ENCODE peak calls at places on chromosomes 16 and 17, in nine cellular contexts. S is cardiac fibroblast, L is left ventricle myocardium inferior, R is HFF-Myc, F is A549, J is AG09309, M is mucosa of descending colon, W is OCI-LY7, D is heart left ventricle. N is an unnamed sample.

GRCh38 chr16:51276335-51276734 is 125.3 kb upstream of the SALL1 start:
- DNase-seq in S (peak), L (no peak), R (no peak), F (no peak), J (no peak), M (no peak), W (no peak), D (no peak), N (no peak)

GRCh38 chr17:19348806-19349205 is 13.7 kb downstream of the B9D1 start:
- DNase-seq in S (no peak), L (no peak), R (no peak), F (no peak), J (no peak), M (no peak), W (no peak), D (no peak), N (no peak)

GRCh38 chr17:17876959-17877547 is 40.3 kb upstream of the SREBF1 start:
- DNase-seq in S (peak), L (peak), R (no peak), F (no peak), J (no peak), M (no peak), W (no peak), D (peak), N (no peak)

GRCh38 chr16:54651440-54651839 is 279.2 kb upstream of the IRX5 start:
- DNase-seq in S (no peak), L (no peak), R (no peak), F (no peak), J (no peak), M (no peak), W (no peak), D (no peak), N (no peak)

GRCh38 chr17:72656114-72656763 is 436.2 kb downstream of the SLC39A11 start:
- DNase-seq in S (no peak), L (no peak), R (no peak), F (no peak), J (no peak), M (no peak), W (no peak), D (no peak), N (no peak)

GRCh38 chr17:17783825-17784598 is 52.8 kb downstream of the SREBF1 start:
- DNase-seq in S (peak), L (peak), R (no peak), F (no peak), J (no peak), M (peak), W (peak), D (peak), N (no peak)

GRCh38 chr16:78732693-78733092 is 633.2 kb downstream of the WWOX start:
- DNase-seq in S (no peak), L (no peak), R (no peak), F (no peak), J (no peak), M (no peak), W (no peak), D (no peak), N (no peak)

GRCh38 chr17:45320931-45321461 is 4.2 kb upstream of the MAP3K14 start:
- DNase-seq in S (peak), L (no peak), R (peak), F (peak), J (peak), M (peak), W (no peak), D (no peak), N (peak)

GRCh38 chr17:46765491-46765890 is 53.0 kb downstream of the WNT3 start:
- DNase-seq in S (no peak), L (no peak), R (no peak), F (no peak), J (no peak), M (no peak), W (no peak), D (no peak), N (no peak)

GRCh38 chr17:17774009-17774881 is 62.5 kb downstream of the SREBF1 start:
- DNase-seq in S (peak), L (peak), R (no peak), F (peak), J (no peak), M (peak), W (no peak), D (peak), N (no peak)

GRCh38 chr17:75340636-75341035 is 51.4 kb upstream of the SLC25A19 start:
- DNase-seq in S (no peak), L (no peak), R (no peak), F (no peak), J (no peak), M (no peak), W (no peak), D (no peak), N (no peak)

GRCh38 chr17:14903810-14904209 is 361.3 kb downstream of the PMP22 start:
- DNase-seq in S (peak), L (no peak), R (no peak), F (no peak), J (no peak), M (no peak), W (no peak), D (no peak), N (no peak)

GRCh38 chr17:11999715-12000114 is 2.4 kb upstream of the ZNF18 start:
- DNase-seq in S (peak), L (no peak), R (no peak), F (no peak), J (no peak), M (no peak), W (no peak), D (no peak), N (no peak)

GRCh38 chr17:50087246-50087911 is 7.8 kb upstream of the PDK2 start:
- DNase-seq in S (peak), L (peak), R (no peak), F (peak), J (no peak), M (peak), W (peak), D (peak), N (peak)

GRCh38 chr17:73589096-73589980 is 54.9 kb downstream of the SDK2 start:
- DNase-seq in S (no peak), L (no peak), R (no peak), F (no peak), J (no peak), M (no peak), W (peak), D (no peak), N (no peak)

GRCh38 chr16:53864819-53865491 is 161.0 kb downstream of the FTO start:
- DNase-seq in S (peak), L (no peak), R (no peak), F (peak), J (no peak), M (no peak), W (no peak), D (no peak), N (no peak)

GRCh38 chr17:64214950-64215349 is 48.1 kb downstream of the TEX2 start:
- DNase-seq in S (no peak), L (no peak), R (no peak), F (no peak), J (no peak), M (peak), W (no peak), D (no peak), N (no peak)

GRCh38 chr16:83031524-83031923 is 404.8 kb downstream of the CDH13 start:
- DNase-seq in S (no peak), L (no peak), R (no peak), F (no peak), J (no peak), M (no peak), W (no peak), D (no peak), N (no peak)

GRCh38 chr17:44907696-44908470 is 7.4 kb downstream of the GFAP start:
- DNase-seq in S (no peak), L (no peak), R (no peak), F (no peak), J (no peak), M (no peak), W (no peak), D (no peak), N (peak)

GRCh38 chr17:7932949-7933348 is 943 bp downstream of the CNTROB start:
- DNase-seq in S (peak), L (no peak), R (peak), F (peak), J (no peak), M (peak), W (peak), D (peak), N (peak)

DNA sequence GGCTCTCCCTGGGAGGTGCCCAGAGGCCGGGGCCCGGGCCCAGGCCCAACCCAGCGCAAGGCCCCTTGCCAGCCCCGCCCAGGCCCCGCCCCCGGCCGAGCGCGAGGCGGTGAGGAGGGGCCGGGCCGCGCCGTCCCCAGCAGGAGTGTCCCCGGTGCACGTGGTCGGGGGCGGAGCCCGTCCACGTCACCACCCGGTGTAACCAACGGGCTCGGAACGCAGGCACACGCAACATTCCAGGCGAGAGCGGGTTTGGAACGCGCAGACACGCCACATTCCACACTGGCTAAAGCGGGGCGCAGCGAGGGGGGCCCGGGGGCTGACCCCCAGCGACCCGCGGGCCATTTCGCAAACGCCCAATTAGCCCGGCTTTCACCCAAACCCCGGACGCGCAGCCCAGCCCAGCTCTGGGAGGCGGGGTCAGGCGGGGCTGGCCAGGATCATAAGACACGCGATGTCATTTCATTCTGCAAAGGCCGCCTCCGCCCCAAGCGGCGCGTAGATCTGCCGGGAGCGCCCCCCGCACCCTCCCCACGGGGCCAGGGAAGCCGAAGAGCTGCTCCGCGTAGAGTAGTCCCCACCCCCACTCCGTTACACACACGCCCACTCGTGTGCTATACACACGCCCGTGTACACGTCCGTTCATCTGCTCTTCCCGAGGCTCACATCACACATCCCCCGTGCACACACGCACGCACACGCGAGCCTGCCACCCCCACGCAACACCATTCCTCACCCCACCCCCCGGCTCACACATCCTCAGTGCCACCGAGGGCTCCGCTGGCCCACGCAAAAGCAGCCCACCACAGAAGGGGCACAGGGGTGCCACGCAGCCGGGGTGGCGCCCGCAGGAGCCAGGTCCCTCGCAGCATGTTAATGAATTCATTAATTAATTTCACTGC is 1.0 kb downstream of the MNT start:
- DNase-seq in S (peak), L (peak), R (no peak), F (peak), J (peak), M (peak), W (peak), D (peak), N (peak)
- TF ChIP-seq CTCF in S (no peak), L (no peak), R (no peak), F (no peak), J (no peak), M (no peak), W (no peak), D (no peak), N (peak)

DNA sequence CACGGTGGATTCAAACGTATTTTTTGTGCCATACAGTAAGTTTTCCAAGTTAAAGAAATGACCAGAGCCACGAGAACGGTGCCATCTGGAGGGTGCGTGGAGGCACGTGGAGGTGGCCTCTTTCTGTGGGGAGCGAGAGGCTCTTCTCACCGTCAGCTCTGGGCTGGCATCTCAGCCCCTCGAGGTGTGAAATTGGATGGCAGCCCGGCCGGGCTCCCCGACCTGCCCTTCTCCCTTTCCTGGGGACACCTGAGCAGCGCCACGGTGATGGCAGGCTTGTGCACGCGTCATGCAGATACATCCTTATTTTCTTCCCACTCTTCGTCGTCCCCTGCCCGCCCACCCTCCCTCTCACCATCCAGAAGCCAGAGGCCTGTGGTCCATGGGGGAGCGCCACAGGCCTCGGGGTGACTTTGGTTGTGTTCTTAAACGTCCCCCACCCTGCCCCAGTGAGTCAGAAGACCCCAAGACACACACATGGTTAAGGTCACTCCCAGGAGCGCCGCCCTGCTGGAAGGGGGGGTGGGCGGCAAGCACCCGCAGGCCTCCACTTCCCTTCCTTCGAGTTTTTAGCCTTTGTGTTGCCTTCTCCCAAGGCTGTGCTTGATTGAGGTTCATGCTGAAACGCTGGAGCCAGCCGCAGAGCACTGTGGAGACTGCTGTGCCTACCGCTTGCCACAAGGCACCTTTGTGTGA is 109.4 kb downstream of the BANP start:
- DNase-seq in S (no peak), L (no peak), R (no peak), F (no peak), J (no peak), M (no peak), W (no peak), D (no peak), N (peak)
- TF ChIP-seq CTCF in S (no peak), L (no peak), R (peak), F (no peak), J (no peak), M (no peak), W (peak), D (no peak), N (peak)

GRCh38 chr16:87843678-87844373 is 25.5 kb downstream of the SLC7A5 start:
- DNase-seq in S (no peak), L (no peak), R (no peak), F (no peak), J (no peak), M (no peak), W (no peak), D (no peak), N (no peak)

GRCh38 chr16:87844809-87845208 is 24.5 kb downstream of the SLC7A5 start:
- DNase-seq in S (no peak), L (no peak), R (no peak), F (no peak), J (no peak), M (no peak), W (no peak), D (no peak), N (no peak)

GRCh38 chr16:87845213-87845612 is 24.1 kb downstream of the SLC7A5 start:
- DNase-seq in S (no peak), L (no peak), R (no peak), F (no peak), J (no peak), M (no peak), W (no peak), D (no peak), N (no peak)

GRCh38 chr16:87845807-87846619 is 23.3 kb downstream of the SLC7A5 start:
- DNase-seq in S (no peak), L (no peak), R (no peak), F (no peak), J (no peak), M (no peak), W (no peak), D (peak), N (no peak)

DNA sequence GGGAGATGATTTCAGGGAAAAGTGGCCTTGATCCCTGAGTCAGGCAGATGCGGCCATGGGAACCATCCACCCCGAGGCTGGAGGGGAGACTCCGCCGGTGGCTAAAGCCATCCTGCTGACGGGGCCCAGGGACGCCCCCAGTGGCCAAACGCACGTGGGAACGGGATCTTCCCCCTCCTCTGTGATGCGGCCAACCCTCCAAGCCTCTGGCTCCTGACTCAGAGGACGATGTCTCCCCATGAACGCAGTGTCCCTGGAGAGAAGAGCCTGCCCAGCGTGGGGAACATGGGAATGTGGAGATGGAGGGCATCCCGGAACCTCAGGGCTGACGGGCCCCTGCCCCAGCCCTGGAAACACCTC is 25.0 kb downstream of the SLC7A5 start:
- DNase-seq in S (peak), L (peak), R (no peak), F (no peak), J (no peak), M (no peak), W (no peak), D (peak), N (no peak)
- TF ChIP-seq CTCF in S (peak), L (no peak), R (no peak), F (peak), J (no peak), M (no peak), W (peak), D (no peak), N (no peak)

DNA sequence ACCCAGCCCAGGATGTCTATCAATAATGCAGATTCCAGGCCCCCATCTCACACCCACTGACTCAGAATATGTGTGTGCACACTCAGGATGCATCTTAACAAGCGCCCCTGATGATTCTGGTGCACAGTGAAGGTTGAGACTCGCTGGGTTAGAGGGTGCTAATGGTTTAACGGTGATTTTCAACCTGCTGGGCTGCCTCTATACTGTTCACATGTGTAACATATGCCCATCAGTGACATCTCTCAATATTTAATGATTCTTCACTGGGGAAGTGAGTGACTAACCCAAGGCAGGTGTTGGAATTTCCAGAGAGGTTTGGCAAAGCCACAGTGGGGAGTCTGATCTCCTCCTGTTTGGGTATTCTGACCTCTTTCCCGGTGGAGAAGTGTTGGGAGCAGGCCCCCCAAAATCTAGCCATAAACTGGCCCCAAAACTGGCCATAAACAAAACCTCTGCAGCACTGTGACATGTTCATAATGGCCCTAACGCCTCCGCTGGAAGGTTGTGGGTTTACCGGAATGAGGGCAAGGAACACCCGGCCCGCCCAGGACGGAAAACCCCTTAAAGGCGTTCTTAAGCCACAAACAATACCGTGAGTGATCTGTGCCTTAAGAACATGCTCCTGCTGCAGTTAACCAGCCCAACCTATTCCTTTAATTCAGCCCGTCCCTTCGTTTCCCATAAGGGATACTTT is 4.1 kb upstream of the DOC2B start:
- DNase-seq in S (no peak), L (no peak), R (no peak), F (no peak), J (no peak), M (no peak), W (no peak), D (peak), N (no peak)
- TF ChIP-seq CTCF in S (no peak), L (no peak), R (no peak), F (no peak), J (no peak), M (no peak), W (no peak), D (no peak), N (no peak)

GRCh38 chr16:2473425-2473926 is 1.5 kb upstream of the TBC1D24 start:
- DNase-seq in S (no peak), L (no peak), R (no peak), F (peak), J (no peak), M (no peak), W (peak), D (no peak), N (no peak)
- TF ChIP-seq CTCF in S (no peak), L (no peak), R (no peak), F (no peak), J (no peak), M (no peak), W (no peak), D (no peak), N (no peak)

N was measured in GM13977.